ENCODE peak calls at places on chromosomes 16 and 17, in six cellular contexts. E is heart right ventricle, O is dorsolateral prefrontal cortex, J is breast epithelium, P is HL-60, G is foreskin keratinocyte. Q is an unnamed sample.

GRCh38 chr16:9099131-9099625 is 7.7 kb downstream of the HAPSTR1 start:
- DNase-seq in J (no peak), G (no peak), E (no peak), O (no peak), P (no peak), Q (peak)

GRCh38 chr17:45857977-45858708 is 13.5 kb downstream of the SPPL2C start:
- DNase-seq in O (no peak), P (no peak), G (no peak), E (no peak), J (no peak), Q (peak)

GRCh38 chr16:83899272-83899897 is 470 bp downstream of the MLYCD start:
- DNase-seq in J (no peak), G (no peak), P (peak), E (peak), O (no peak), Q (peak)

GRCh38 chr17:77485089-77485833 is 344.5 kb downstream of the SEC14L1 start:
- DNase-seq in O (no peak), G (no peak), E (no peak), P (no peak), J (no peak), Q (no peak)

GRCh38 chr16:29148867-29149272 is 164.0 kb downstream of the LAT start:
- DNase-seq in O (no peak), G (no peak), J (no peak), P (no peak), E (no peak), Q (no peak)

GRCh38 chr17:28547096-28547622 is 5.3 kb downstream of the UNC119 start:
- DNase-seq in J (no peak), P (no peak), E (no peak), O (no peak), G (no peak), Q (no peak)

GRCh38 chr17:6668727-6669425 is 17.3 kb downstream of the C17orf100 start:
- DNase-seq in E (no peak), O (no peak), P (no peak), J (no peak), G (peak), Q (no peak)

GRCh38 chr16:85924675-85925074 is 25.7 kb downstream of the IRF8 start:
- DNase-seq in G (peak), O (no peak), E (no peak), J (no peak), P (no peak), Q (peak)

GRCh38 chr17:75020331-75021110 is 8.1 kb downstream of the MRPL58 start:
- DNase-seq in O (no peak), P (no peak), J (no peak), E (no peak), G (no peak), Q (no peak)

GRCh38 chr17:7383742-7384488 is 3.0 kb downstream of the TNK1 start:
- DNase-seq in J (no peak), E (no peak), G (no peak), P (no peak), O (no peak), Q (no peak)

GRCh38 chr17:66829386-66829864 is 5.5 kb upstream of the CACNG5 start:
- DNase-seq in J (no peak), G (peak), P (no peak), O (no peak), E (peak), Q (peak)

GRCh38 chr17:45646288-45646988 is 137.7 kb upstream of the CRHR1 start:
- DNase-seq in J (no peak), P (peak), E (peak), O (no peak), G (no peak), Q (no peak)

GRCh38 chr16:50879873-50880695 is 138.2 kb downstream of the CYLD start:
- DNase-seq in G (peak), E (no peak), O (no peak), P (no peak), J (no peak), Q (no peak)

GRCh38 chr17:7191069-7191468 is 11.9 kb upstream of the ASGR1 start:
- DNase-seq in P (no peak), G (no peak), O (no peak), E (no peak), J (no peak), Q (no peak)

GRCh38 chr17:49977463-49978389 is 8.7 kb downstream of the DLX4 start:
- DNase-seq in G (no peak), P (no peak), E (no peak), J (no peak), O (no peak), Q (no peak)

GRCh38 chr16:19967561-19967960 is 82.9 kb upstream of the GPRC5B start:
- DNase-seq in G (no peak), O (no peak), E (no peak), P (peak), J (no peak), Q (no peak)
- H3K27ac ChIP-seq in G (no peak), O (no peak), E (no peak), P (peak), J (no peak), Q (no peak)

GRCh38 chr16:14211856-14212543 is 140.9 kb downstream of the MRTFB start:
- DNase-seq in G (peak), E (no peak), J (no peak), O (no peak), P (no peak), Q (no peak)
- TF ChIP-seq CTCF in G (no peak), E (no peak), J (no peak), O (no peak), P (no peak), Q (no peak)

GRCh38 chr17:82397449-82398335 is 20.5 kb upstream of the HEXD start:
- DNase-seq in G (no peak), E (no peak), J (no peak), P (no peak), O (no peak), Q (no peak)
- H3K27ac ChIP-seq in G (no peak), E (no peak), J (peak), P (no peak), O (no peak), Q (peak)

GRCh38 chr16:67302882-67303434 is 23.6 kb downstream of the KCTD19 start:
- DNase-seq in O (no peak), P (no peak), E (no peak), G (no peak), J (no peak), Q (no peak)

GRCh38 chr16:67302076-67302475 is 22.7 kb downstream of the PLEKHG4 start:
- DNase-seq in E (no peak), J (no peak), P (no peak), O (no peak), G (no peak), Q (no peak)

GRCh38 chr16:67304006-67304405 is 22.5 kb downstream of the KCTD19 start:
- DNase-seq in O (no peak), P (no peak), G (no peak), E (no peak), J (no peak), Q (no peak)

GRCh38 chr16:67301080-67301757 is 21.9 kb downstream of the PLEKHG4 start:
- DNase-seq in O (no peak), J (no peak), E (peak), P (no peak), G (no peak), Q (no peak)

DNA sequence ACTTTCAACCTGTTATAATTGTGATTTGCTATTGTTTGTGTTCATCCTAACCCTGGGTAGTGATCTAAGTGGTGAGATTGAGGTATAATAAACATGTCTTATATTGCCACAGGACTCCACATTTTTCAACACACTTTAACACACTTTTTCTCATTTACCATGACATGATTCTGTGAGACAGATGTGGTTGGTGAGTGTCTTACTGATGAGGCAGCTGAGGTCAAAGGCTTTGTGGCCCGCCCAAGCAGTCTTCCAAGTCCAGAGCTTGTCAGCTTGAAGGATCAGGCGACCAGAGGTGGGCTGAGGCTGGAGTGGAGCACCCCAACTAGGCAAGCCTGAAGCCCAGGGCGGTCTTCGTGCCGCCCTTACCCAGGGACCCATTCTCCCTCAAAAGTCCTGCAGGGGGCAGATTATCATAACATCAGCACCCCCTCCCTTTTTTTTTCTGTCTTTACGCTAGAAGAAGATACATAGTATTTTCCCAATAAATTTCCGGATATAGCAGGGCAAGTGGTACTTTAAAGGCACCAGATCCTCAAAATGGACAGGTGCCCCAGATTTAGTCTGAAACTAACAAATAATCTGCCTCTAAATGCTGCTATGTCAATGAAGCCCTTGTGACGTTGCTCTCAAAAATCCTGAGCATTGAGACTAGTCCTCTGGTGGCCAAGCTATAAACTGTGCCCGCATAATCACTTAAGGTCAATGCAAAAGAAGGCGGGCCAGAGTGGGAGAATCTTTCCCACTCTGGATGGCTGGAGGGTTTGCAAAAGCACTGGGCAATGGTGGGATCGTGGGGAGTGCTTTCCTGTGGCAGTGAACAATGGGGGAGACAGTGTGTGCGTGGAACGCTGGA is 21.1 kb downstream of the KCTD19 start:
- DNase-seq in G (no peak), O (no peak), E (no peak), J (no peak), P (no peak), Q (no peak)
- TF ChIP-seq CTCF in G (no peak), O (no peak), E (no peak), J (no peak), P (no peak), Q (no peak)

DNA sequence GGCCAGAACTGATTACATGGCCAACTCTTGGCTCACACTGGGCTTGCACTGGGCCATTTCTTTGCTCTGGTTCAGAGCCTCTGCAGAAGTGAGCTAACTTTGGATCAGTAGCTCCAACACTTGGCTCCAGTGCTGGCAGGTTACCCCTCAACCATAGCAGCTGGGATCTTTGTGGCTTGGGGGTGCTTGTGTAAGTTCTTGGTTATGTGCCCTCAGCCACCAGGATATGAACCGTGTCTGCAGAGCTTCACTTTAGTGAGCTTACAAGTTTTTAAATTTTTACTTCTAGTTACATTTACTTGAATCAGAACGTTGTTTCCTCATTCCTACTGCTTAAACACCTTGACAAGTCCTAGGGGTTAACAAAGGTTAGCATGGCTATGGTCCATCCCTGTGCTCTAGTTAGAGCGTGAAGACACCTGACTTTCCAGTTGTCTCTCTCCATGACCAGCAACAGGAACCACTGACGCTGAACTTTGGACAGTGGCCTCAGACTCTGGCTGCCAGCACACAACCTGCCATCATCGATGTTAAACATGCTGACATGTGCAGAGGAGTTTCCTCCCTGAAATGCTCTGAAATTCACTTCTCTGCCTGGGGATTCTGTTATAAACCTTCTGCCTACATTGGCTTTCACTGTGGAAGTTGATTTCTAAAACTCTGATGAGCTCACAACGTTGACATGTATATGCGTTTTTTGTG is 4.1 kb downstream of the PDF start:
- DNase-seq in J (no peak), P (no peak), O (no peak), E (no peak), G (no peak), Q (no peak)
- H3K27ac ChIP-seq in J (no peak), P (peak), O (no peak), E (no peak), G (no peak), Q (peak)

GRCh38 chr16:1772362-1772907 is at the start of gene EME2:
- DNase-seq in E (no peak), J (no peak), G (no peak), O (no peak), P (peak), Q (no peak)

GRCh38 chr16:1775006-1775845 is 2.3 kb upstream of the MRPS34 start:
- DNase-seq in P (no peak), E (no peak), O (no peak), J (no peak), G (no peak), Q (no peak)

GRCh38 chr16:1774456-1774795 is 1.5 kb upstream of the MRPS34 start:
- DNase-seq in G (no peak), O (no peak), E (no peak), J (no peak), P (no peak), Q (no peak)

GRCh38 chr16:1772908-1773702 is at the start of gene MRPS34:
- DNase-seq in J (no peak), P (peak), E (peak), O (peak), G (peak), Q (peak)

GRCh38 chr16:1773703-1774455 is 945 bp upstream of the MRPS34 start:
- DNase-seq in E (no peak), J (no peak), O (no peak), G (no peak), P (peak), Q (peak)
- TF ChIP-seq CTCF in E (no peak), J (no peak), O (no peak), G (no peak), P (no peak), Q (peak)

GRCh38 chr16:79898703-79899102 is 298.2 kb upstream of the MAF start:
- DNase-seq in J (no peak), O (no peak), G (no peak), P (no peak), E (no peak), Q (no peak)

GRCh38 chr16:79899316-79900110 is 299.0 kb upstream of the MAF start:
- DNase-seq in G (no peak), P (no peak), E (no peak), O (no peak), J (no peak), Q (no peak)

GRCh38 chr16:79902351-79902750 is 301.8 kb upstream of the MAF start:
- DNase-seq in E (no peak), P (no peak), J (no peak), O (no peak), G (no peak), Q (no peak)

GRCh38 chr16:79897444-79898146 is 297.1 kb upstream of the MAF start:
- DNase-seq in P (no peak), O (no peak), E (peak), J (no peak), G (no peak), Q (no peak)

DNA sequence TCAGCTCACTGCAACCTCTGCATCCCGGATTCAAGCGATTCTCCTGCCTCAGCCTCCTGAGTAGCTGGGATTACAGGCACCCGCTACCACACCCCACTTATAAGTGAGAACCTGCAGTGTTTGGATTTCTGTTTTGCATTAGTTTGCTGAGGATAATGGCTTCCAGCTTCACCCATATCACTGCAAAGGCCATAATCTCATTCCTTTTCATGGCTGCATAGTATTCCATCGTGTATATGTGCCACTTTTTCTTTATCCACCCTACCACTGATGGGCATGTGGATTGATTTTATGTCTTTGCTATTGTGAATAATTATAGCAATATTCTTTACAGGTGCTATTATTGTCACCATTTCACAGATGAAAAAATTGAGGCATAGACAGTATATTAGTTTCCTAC is 301.0 kb upstream of the MAF start:
- DNase-seq in E (no peak), J (no peak), O (no peak), P (no peak), G (no peak), Q (no peak)
- H3K27ac ChIP-seq in E (no peak), J (no peak), O (no peak), P (no peak), G (no peak), Q (no peak)

Q was measured in RWPE1.